ENCODE peak calls at places on chromosome 9, in four cellular contexts. V, Y, X and P are unnamed samples.
A peak's percentile ranks its signal among the peaks of the same experiment; 100 is the strongest.

GRCh38 chr9:34603610-34604231 is 8.2 kb downstream of the RPP25L start:
- DNase-seq in V (peak; percentile 68), Y (peak; percentile 85), X (peak; percentile 94), P (peak; percentile 93)

GRCh38 chr9:656918-657583 is 184.4 kb upstream of the DMRT1 start:
- DNase-seq in V (peak; percentile 7), Y (no peak), X (no peak), P (no peak)

GRCh38 chr9:110895141-110895912 is 142.9 kb downstream of the LPAR1 start:
- DNase-seq in V (no peak), Y (peak; percentile 16), X (no peak), P (no peak)

GRCh38 chr9:35756743-35757526 is 2.9 kb upstream of the MSMP start:
- DNase-seq in V (peak; percentile 38), Y (peak; percentile 79), X (no peak), P (peak; percentile 86)

GRCh38 chr9:137372693-137373610 is 50.0 kb downstream of the EXD3 start:
- DNase-seq in V (no peak), Y (no peak), X (peak; percentile 91), P (no peak)

GRCh38 chr9:98654247-98654646 is 54.5 kb downstream of the GABBR2 start:
- DNase-seq in V (peak; percentile 98), Y (no peak), X (peak; percentile 68), P (no peak)

GRCh38 chr9:105901514-105902109 is 207.3 kb downstream of the TMEM38B start:
- DNase-seq in V (peak; percentile 19), Y (no peak), X (peak; percentile 74), P (peak; percentile 76)

GRCh38 chr9:110977259-110977709 is 61.0 kb downstream of the LPAR1 start:
- DNase-seq in V (peak; percentile 69), Y (no peak), X (no peak), P (no peak)

GRCh38 chr9:3898371-3899218 is 372.8 kb upstream of the RFX3 start:
- DNase-seq in V (no peak), Y (peak; percentile 23), X (no peak), P (no peak)

GRCh38 chr9:101977614-101978210 is 239.3 kb upstream of the GRIN3A start:
- DNase-seq in V (peak; percentile 32), Y (no peak), X (no peak), P (no peak)

GRCh38 chr9:134624119-134624826 is 17.3 kb upstream of the COL5A1 start:
- DNase-seq in V (peak; percentile 91), Y (no peak), X (peak; percentile 77), P (peak; percentile 33)

GRCh38 chr9:86792136-86792535 is 155.2 kb downstream of the GAS1 start:
- DNase-seq in V (no peak), Y (no peak), X (no peak), P (no peak)

GRCh38 chr9:109918359-109919163 is 138.6 kb downstream of the PALM2AKAP2 start:
- DNase-seq in V (no peak), Y (peak; percentile 49), X (no peak), P (no peak)

GRCh38 chr9:127876026-127876763 is 1.3 kb downstream of the AK1 start:
- DNase-seq in V (no peak), Y (peak; percentile 42), X (peak; percentile 80), P (no peak)
- H3K4me3 ChIP-seq in V (peak overlapping the region; percentile 72), Y (no peak overlapping the region), X (peak overlapping the region; percentile 81), P (no peak overlapping the region)

DNA sequence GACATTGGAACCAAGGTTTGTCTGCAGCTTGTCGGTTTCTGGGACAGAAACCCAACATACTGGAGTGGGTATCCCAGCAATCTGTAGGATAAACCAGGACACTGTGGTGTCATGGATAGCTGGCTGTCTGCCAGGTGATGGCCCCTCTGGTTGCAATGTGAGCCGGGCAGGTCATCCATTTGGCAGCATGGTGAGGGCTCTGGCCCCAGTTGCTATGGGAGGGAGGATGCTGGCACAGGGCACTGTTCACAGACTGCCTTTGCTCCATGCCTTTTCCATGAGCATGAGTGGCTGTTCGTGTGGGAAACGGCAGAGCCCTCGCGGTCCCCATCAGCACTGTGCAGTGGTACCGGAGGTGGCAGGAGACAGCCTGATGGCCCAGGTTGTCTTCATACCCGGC is 6.4 kb downstream of the S1PR3 start:
- DNase-seq in V (no peak), Y (no peak), X (no peak), P (no peak)
- H3K36me3 ChIP-seq in V (no peaks in the 10 kb centered on the region), Y (no peaks in the 10 kb centered on the region), X (peaks cover 16% of the 10 kb centered on the region), P (no peaks in the 10 kb centered on the region)

DNA sequence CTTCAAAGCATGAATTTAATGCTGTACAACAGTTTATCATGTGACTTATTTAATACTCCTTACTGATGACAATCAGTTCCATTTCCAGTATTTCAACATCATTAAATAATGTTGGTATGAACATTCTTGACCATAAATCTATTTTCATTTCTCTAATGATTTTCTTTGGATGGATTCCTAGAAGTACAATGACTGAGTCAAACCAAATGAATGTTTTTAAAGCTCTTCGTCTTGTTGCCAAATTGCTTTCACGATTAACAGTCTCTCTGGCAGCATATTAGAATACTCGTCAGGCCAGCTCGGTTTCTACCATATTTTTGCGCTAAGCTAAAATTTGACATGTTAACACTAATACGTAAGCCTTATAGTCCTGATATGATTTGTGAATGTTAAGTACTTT is 197.0 kb downstream of the TRPM3 start:
- DNase-seq in V (peak; percentile 89), Y (no peak), X (no peak), P (no peak)
- H3K4me3 ChIP-seq in V (peak overlapping the region; percentile 71), Y (no peak overlapping the region), X (peak overlapping the region; percentile 62), P (no peak overlapping the region)

GRCh38 chr9:125757834-125758233 is 10.7 kb downstream of the PBX3 start:
- DNase-seq in V (no peak), Y (no peak), X (no peak), P (no peak)

GRCh38 chr9:125752070-125752628 is 5.0 kb downstream of the PBX3 start:
- DNase-seq in V (no peak), Y (no peak), X (no peak), P (no peak)

GRCh38 chr9:125756499-125756898 is 9.3 kb downstream of the PBX3 start:
- DNase-seq in V (no peak), Y (no peak), X (no peak), P (no peak)

GRCh38 chr9:125754096-125754495 is 6.9 kb downstream of the PBX3 start:
- DNase-seq in V (no peak), Y (no peak), X (no peak), P (no peak)

DNA sequence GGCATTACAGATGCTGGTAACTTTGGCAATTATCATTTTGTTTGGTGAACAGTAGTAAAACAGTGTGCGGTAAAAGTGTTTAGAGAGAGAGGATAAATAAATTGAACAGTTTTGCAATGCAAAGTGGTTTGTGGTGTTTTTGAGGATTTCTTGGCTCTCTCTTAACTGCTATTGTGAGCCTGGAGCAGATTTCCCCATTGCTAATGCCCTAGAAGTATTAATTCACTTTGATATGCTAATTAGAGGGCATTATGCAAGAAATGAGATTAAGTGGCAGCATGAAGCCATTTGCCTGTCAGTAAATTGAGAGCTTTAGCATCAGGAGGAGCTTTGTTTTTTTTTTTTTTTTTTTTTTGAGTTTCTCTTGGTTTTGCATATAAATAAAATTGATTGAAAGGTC is 8.2 kb downstream of the PBX3 start:
- DNase-seq in V (no peak), Y (no peak), X (no peak), P (no peak)
- H3K36me3 ChIP-seq in V (no peaks in the 10 kb centered on the region), Y (no peaks in the 10 kb centered on the region), X (peaks cover 10% of the 10 kb centered on the region), P (no peaks in the 10 kb centered on the region)

GRCh38 chr9:40926404-40927259 is 201.8 kb downstream of the FOXD4L6 start:
- DNase-seq in V (no peak), Y (no peak), X (no peak), P (no peak)

GRCh38 chr9:40925149-40925548 is 203.3 kb downstream of the FOXD4L6 start:
- DNase-seq in V (no peak), Y (no peak), X (no peak), P (no peak)

GRCh38 chr9:40927851-40928802 is 200.4 kb downstream of the FOXD4L6 start:
- DNase-seq in V (no peak), Y (no peak), X (no peak), P (no peak)

GRCh38 chr9:40927260-40927631 is 201.2 kb downstream of the FOXD4L6 start:
- DNase-seq in V (no peak), Y (no peak), X (no peak), P (no peak)

GRCh38 chr9:40928803-40929487 is 199.5 kb downstream of the FOXD4L6 start:
- DNase-seq in V (no peak), Y (no peak), X (no peak), P (no peak)
- H3K4me3 ChIP-seq in V (no peak overlapping the region), Y (no peak overlapping the region), X (no peak overlapping the region), P (no peak overlapping the region)

GRCh38 chr9:92725726-92726125 is 38.9 kb downstream of the BICD2 start:
- DNase-seq in V (no peak), Y (no peak), X (no peak), P (no peak)
- H3K36me3 ChIP-seq in V (no peaks in the 10 kb centered on the region), Y (peaks cover 8% of the 10 kb centered on the region), X (peaks cover 11% of the 10 kb centered on the region), P (peaks cover 17% of the 10 kb centered on the region)

DNA sequence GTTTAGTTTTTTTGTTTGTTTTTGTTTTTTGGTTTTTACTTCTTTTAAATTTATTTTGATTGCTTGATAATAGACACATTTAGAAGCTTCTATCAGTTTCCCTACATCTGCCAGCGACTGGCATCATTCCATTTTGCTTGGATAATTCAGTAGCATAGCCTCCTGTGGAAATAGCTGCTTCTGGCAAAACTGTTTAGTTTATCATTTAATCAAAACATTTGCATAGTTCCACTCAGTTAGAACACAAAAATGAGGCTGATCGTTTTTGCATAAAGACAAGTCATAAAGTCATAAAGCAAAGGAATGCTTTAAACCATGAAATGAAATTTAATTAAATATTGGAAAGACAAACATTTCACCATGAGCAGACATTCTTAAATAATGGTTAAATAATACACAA is 133.7 kb upstream of the NFIL3 start:
- DNase-seq in V (no peak), Y (no peak), X (no peak), P (no peak)
- H3K4me3 ChIP-seq in V (no peak overlapping the region), Y (no peak overlapping the region), X (no peak overlapping the region), P (no peak overlapping the region)

GRCh38 chr9:91944711-91945110 is 5.3 kb downstream of the ROR2 start:
- DNase-seq in V (no peak), Y (no peak), X (no peak), P (no peak)

GRCh38 chr9:91946196-91946595 is 3.8 kb downstream of the ROR2 start:
- DNase-seq in V (no peak), Y (no peak), X (no peak), P (no peak)

GRCh38 chr9:91943876-91944470 is 6.1 kb downstream of the ROR2 start:
- DNase-seq in V (peak; percentile 51), Y (no peak), X (no peak), P (no peak)

GRCh38 chr9:91945277-91946074 is 4.6 kb downstream of the ROR2 start:
- DNase-seq in V (peak; percentile 81), Y (peak; percentile 70), X (no peak), P (peak; percentile 56)

DNA sequence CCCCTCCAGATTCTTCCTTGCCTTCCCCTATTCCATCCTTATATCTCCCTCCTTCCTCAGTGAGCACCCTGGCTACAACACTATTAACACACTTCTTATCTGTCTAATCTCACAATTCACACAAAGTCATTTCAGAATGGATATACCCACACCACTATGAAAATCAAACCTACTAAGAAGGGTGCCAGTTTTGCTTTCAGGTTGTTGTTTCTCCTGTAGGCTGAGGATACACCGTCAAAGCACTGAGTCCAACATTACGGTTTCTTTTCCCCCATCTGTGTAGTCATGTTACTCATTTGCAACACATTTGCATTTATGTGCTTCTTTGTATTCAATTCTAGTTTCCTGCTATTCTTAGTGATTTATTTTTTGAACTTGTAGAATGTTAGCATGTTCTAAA is 6.6 kb downstream of the ROR2 start:
- DNase-seq in V (no peak), Y (no peak), X (no peak), P (no peak)
- H3K36me3 ChIP-seq in V (no peaks in the 10 kb centered on the region), Y (no peaks in the 10 kb centered on the region), X (no peaks in the 10 kb centered on the region), P (no peaks in the 10 kb centered on the region)